ENCODE peak calls at places on chromosome 17, in five cellular contexts. I is DND-41, G is progenitor cell of endocrine pancreas, E is brain microvascular endothelial cell, K is cardiac fibroblast. Q is an unnamed sample.

GRCh38 chr17:48067245-48067644 is 19.1 kb downstream of the NFE2L1 start:
- DNase-seq in G (no peak), E (no peak), K (no peak), I (no peak), Q (no peak)

GRCh38 chr17:17358060-17358751 is 55.0 kb downstream of the NT5M start:
- DNase-seq in K (no peak), E (no peak), G (no peak), I (no peak), Q (no peak)

GRCh38 chr17:37284198-37284597 is 91.6 kb upstream of the C17orf78 start:
- DNase-seq in G (no peak), I (no peak), E (no peak), K (no peak), Q (no peak)

GRCh38 chr17:57490890-57491289 is 234.6 kb downstream of the MSI2 start:
- DNase-seq in K (no peak), E (no peak), G (no peak), I (no peak), Q (no peak)

GRCh38 chr17:49616546-49617205 is 41.0 kb downstream of the NXPH3 start:
- DNase-seq in G (no peak), K (peak; percentile 96), I (no peak), E (no peak), Q (no peak)

GRCh38 chr17:50328926-50329325 is 17.0 kb upstream of the XYLT2 start:
- DNase-seq in E (no peak), G (no peak), K (no peak), I (no peak), Q (no peak)

GRCh38 chr17:17087424-17088103 is 45.3 kb downstream of the MPRIP start:
- DNase-seq in K (no peak), E (no peak), G (no peak), I (no peak), Q (no peak)

GRCh38 chr17:38448208-38448776 is 20.0 kb downstream of the ARHGAP23 start:
- DNase-seq in K (no peak), E (no peak), I (no peak), G (no peak), Q (no peak)

GRCh38 chr17:59345476-59345875 is 14.0 kb downstream of the YPEL2 start:
- DNase-seq in E (no peak), K (no peak), I (no peak), G (no peak), Q (no peak)

GRCh38 chr17:63116967-63117366 is 150.9 kb downstream of the TANC2 start:
- DNase-seq in G (no peak), K (peak; percentile 61), I (no peak), E (peak; percentile 41), Q (no peak)

GRCh38 chr17:63116228-63116627 is 150.2 kb downstream of the TANC2 start:
- DNase-seq in I (no peak), E (no peak), K (no peak), G (no peak), Q (no peak)

GRCh38 chr17:63117431-63117830 is 151.4 kb downstream of the TANC2 start:
- DNase-seq in G (no peak), K (no peak), I (no peak), E (no peak), Q (no peak)

GRCh38 chr17:63113167-63113566 is 147.1 kb downstream of the TANC2 start:
- DNase-seq in K (peak; percentile 11), I (no peak), E (no peak), G (no peak), Q (no peak)
- TF ChIP-seq CTCF in K (peak; percentile 27), I (peak; percentile 35), E (peak; percentile 25), G (peak; percentile 35), Q (no peak)

GRCh38 chr17:32912218-32912897 is 15.6 kb upstream of the TMEM98 start:
- DNase-seq in I (no peak), E (peak; percentile 73), K (peak; percentile 78), G (peak; percentile 20), Q (no peak)
- TF ChIP-seq CTCF in I (no peak), E (peak; percentile 34), K (peak; percentile 17), G (peak; percentile 18), Q (no peak)

GRCh38 chr17:74083321-74083720 is 120.2 kb upstream of the RPL38 start:
- DNase-seq in E (no peak), K (no peak), I (no peak), G (no peak), Q (no peak)

GRCh38 chr17:74080936-74081335 is 122.5 kb upstream of the RPL38 start:
- DNase-seq in K (no peak), E (no peak), G (no peak), I (no peak), Q (no peak)

GRCh38 chr17:74086992-74087391 is 116.5 kb upstream of the RPL38 start:
- DNase-seq in K (no peak), I (no peak), E (no peak), G (no peak), Q (no peak)

GRCh38 chr17:74089869-74090464 is 113.5 kb upstream of the RPL38 start:
- DNase-seq in E (peak; percentile 11), G (peak; percentile 41), I (peak; percentile 67), K (peak; percentile 55), Q (peak; percentile 83)

DNA sequence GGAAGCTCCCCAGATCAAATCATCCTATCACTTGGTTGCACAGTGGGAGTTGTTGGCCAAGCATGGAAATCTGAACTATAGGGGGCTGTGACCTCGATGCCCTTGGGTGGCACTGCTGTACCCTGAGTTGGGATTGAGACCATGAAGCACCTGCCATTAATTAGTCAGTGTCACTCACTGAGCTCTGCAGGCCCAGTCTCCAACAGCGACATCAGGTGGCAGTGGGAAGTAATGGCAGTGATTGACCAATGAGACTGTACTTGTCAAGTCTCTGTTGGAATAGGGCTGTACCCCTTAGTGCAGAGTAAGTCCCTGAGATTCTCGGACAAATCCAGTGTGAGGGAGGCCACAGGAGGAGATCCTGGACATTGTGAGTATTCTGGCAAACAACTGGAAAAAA is 118.0 kb upstream of the RPL38 start:
- DNase-seq in I (peak; percentile 7), G (no peak), K (no peak), E (no peak), Q (peak; percentile 20)
- TF ChIP-seq CTCF in I (peak; percentile 57), G (peak; percentile 35), K (no peak), E (peak; percentile 25), Q (peak; percentile 24)

GRCh38 chr17:76208120-76208519 is 32.2 kb downstream of the RNF157 start:
- DNase-seq in K (no peak), I (peak; percentile 65), E (no peak), G (no peak), Q (no peak)
- TF ChIP-seq CTCF in K (no peak), I (no peak), E (no peak), G (no peak), Q (no peak)

GRCh38 chr17:82289822-82290541 is 16.5 kb upstream of the CSNK1D start:
- DNase-seq in K (no peak), I (no peak), E (no peak), G (no peak), Q (no peak)
- TF ChIP-seq CTCF in K (no peak), I (no peak), E (no peak), G (no peak), Q (no peak)

DNA sequence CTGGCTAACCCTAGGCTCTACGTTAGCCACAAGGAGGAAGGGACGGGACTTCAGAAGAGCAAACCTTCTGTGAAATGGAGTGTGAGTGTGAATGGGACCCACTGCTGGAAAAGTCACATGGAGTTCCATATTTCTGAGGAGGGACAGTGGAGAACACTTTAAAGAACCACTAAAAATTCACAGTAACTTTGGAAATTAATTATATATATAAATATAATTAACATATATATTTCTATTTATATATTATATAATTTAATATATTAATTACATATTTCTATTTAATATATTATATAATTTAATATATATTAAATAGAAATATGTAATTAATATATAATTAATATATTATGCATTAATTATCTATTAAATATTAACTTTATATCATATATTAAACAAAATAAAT is 215.2 kb upstream of the SOX9 start:
- DNase-seq in G (no peak), E (no peak), I (no peak), K (no peak), Q (no peak)
- TF ChIP-seq CTCF in G (no peak), E (no peak), I (no peak), K (no peak), Q (no peak)

GRCh38 chr17:80870401-80870800 is 121.2 kb upstream of the CHMP6 start:
- DNase-seq in G (no peak), K (no peak), E (peak; percentile 24), I (no peak), Q (peak; percentile 71)
- TF ChIP-seq CTCF in G (no peak), K (no peak), E (no peak), I (no peak), Q (peak; percentile 49)

GRCh38 chr17:56300191-56300590 is 146.9 kb downstream of the ANKFN1 start:
- DNase-seq in E (no peak), G (no peak), K (no peak), I (no peak), Q (no peak)

GRCh38 chr17:56310780-56311179 is 157.5 kb downstream of the ANKFN1 start:
- DNase-seq in G (no peak), K (no peak), I (no peak), E (no peak), Q (no peak)

GRCh38 chr17:56309897-56310296 is 156.6 kb downstream of the ANKFN1 start:
- DNase-seq in E (no peak), G (no peak), K (no peak), I (no peak), Q (no peak)

GRCh38 chr17:56305017-56305416 is 151.7 kb downstream of the ANKFN1 start:
- DNase-seq in K (no peak), E (no peak), I (peak; percentile 17), G (no peak), Q (no peak)
- TF ChIP-seq CTCF in K (no peak), E (no peak), I (peak; percentile 42), G (no peak), Q (no peak)

Q was measured in activated CD8-positive, alpha-beta T cell treated with anti-CD3 and anti-CD28 coated beads for 36 hours.